ENCODE peak calls at places on chromosomes 11 and 22, in nine cellular contexts. One of them, this sample, is unnamed.

GRCh38 chr22:25232301-25232700 is 12.9 kb downstream of the CRYBB2 start:
- DNase-seq in neural progenitor cell: no peak
- DNase-seq in OCI-LY7: no peak
- DNase-seq in GM23248: peak
- DNase-seq in HCT116: no peak
- DNase-seq in GM23338: no peak
- DNase-seq in hepatocyte: no peak
- DNase-seq in SK-N-SH: no peak
- DNase-seq in MM.1S: no peak
- DNase-seq in this sample: no peak

GRCh38 chr11:46920709-46921108 is 2.4 kb upstream of the LRP4 start:
- DNase-seq in SK-N-SH: no peak
- DNase-seq in GM23338: no peak
- DNase-seq in MM.1S: no peak
- DNase-seq in GM23248: peak
- DNase-seq in OCI-LY7: no peak
- DNase-seq in HCT116: no peak
- DNase-seq in hepatocyte: peak
- DNase-seq in neural progenitor cell: no peak
- DNase-seq in this sample: peak

GRCh38 chr11:65851083-65851579 is 6.8 kb downstream of the CFL1 start:
- DNase-seq in GM23248: no peak
- DNase-seq in SK-N-SH: peak
- DNase-seq in OCI-LY7: no peak
- DNase-seq in neural progenitor cell: peak
- DNase-seq in HCT116: no peak
- DNase-seq in MM.1S: no peak
- DNase-seq in GM23338: peak
- DNase-seq in hepatocyte: peak
- DNase-seq in this sample: peak

GRCh38 chr11:45025716-45026492 is 75.2 kb upstream of the TP53I11 start:
- DNase-seq in MM.1S: no peak
- DNase-seq in SK-N-SH: peak
- DNase-seq in GM23338: peak
- DNase-seq in OCI-LY7: peak
- DNase-seq in GM23248: no peak
- DNase-seq in HCT116: no peak
- DNase-seq in neural progenitor cell: no peak
- DNase-seq in hepatocyte: no peak
- DNase-seq in this sample: no peak

GRCh38 chr22:40463017-40463631 is 92.7 kb downstream of the SGSM3 start:
- DNase-seq in HCT116: no peak
- DNase-seq in GM23338: no peak
- DNase-seq in hepatocyte: no peak
- DNase-seq in MM.1S: no peak
- DNase-seq in OCI-LY7: peak
- DNase-seq in GM23248: no peak
- DNase-seq in SK-N-SH: no peak
- DNase-seq in neural progenitor cell: no peak
- DNase-seq in this sample: no peak

GRCh38 chr11:2890466-2891241 is 5.1 kb upstream of the CDKN1C start:
- DNase-seq in GM23248: no peak
- DNase-seq in neural progenitor cell: peak
- DNase-seq in SK-N-SH: no peak
- DNase-seq in MM.1S: no peak
- DNase-seq in GM23338: no peak
- DNase-seq in OCI-LY7: no peak
- DNase-seq in hepatocyte: peak
- DNase-seq in HCT116: no peak
- DNase-seq in this sample: peak

GRCh38 chr11:12189543-12190235 is 79.3 kb downstream of the MICAL2 start:
- DNase-seq in HCT116: no peak
- DNase-seq in SK-N-SH: no peak
- DNase-seq in MM.1S: no peak
- DNase-seq in OCI-LY7: no peak
- DNase-seq in neural progenitor cell: no peak
- DNase-seq in hepatocyte: no peak
- DNase-seq in GM23248: no peak
- DNase-seq in GM23338: no peak
- DNase-seq in this sample: no peak

GRCh38 chr11:110053848-110054414 is 39.3 kb upstream of the ZC3H12C start:
- DNase-seq in GM23248: no peak
- DNase-seq in HCT116: no peak
- DNase-seq in neural progenitor cell: no peak
- DNase-seq in hepatocyte: no peak
- DNase-seq in GM23338: peak
- DNase-seq in OCI-LY7: peak
- DNase-seq in SK-N-SH: no peak
- DNase-seq in MM.1S: no peak
- DNase-seq in this sample: no peak

DNA sequence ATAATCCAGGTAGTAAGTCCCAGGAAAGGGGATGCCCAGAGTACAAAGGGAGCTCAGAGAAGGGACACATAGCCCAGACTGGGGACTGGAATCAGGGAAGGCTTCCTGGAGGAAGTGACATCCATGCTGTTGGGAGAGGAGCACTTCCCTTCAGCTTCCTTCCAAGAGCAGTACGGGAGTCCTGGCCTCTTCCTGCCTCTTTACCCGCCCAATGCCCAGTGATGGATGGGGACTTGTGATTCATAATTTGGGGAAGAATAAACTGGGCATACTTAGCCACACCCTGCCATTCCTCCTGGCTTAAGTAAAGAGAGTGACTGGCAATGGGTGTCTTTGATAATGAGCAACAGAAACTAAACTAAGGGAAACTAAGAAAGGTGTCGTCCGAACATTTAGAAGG is 11.5 kb downstream of the C11orf91 start:
- DNase-seq in GM23338: no peak
- DNase-seq in GM23248: peak
- DNase-seq in neural progenitor cell: no peak
- DNase-seq in MM.1S: no peak
- DNase-seq in OCI-LY7: no peak
- DNase-seq in hepatocyte: no peak
- DNase-seq in SK-N-SH: no peak
- DNase-seq in HCT116: no peak
- DNase-seq in this sample: peak
- TF ChIP-seq EZH2phosphoT487 in GM23338: no peak
- TF ChIP-seq EZH2phosphoT487 in GM23248: no peak
- TF ChIP-seq EZH2phosphoT487 in neural progenitor cell: no peak
- TF ChIP-seq EZH2phosphoT487 in MM.1S: no peak
- TF ChIP-seq EZH2phosphoT487 in OCI-LY7: no peak
- TF ChIP-seq EZH2phosphoT487 in hepatocyte: no peak
- TF ChIP-seq EZH2phosphoT487 in SK-N-SH: no peak
- TF ChIP-seq EZH2phosphoT487 in HCT116: no peak
- TF ChIP-seq EZH2phosphoT487 in this sample: no peak

GRCh38 chr11:60169264-60169915 is 13.5 kb downstream of the MS4A6A start:
- DNase-seq in HCT116: peak
- DNase-seq in neural progenitor cell: peak
- DNase-seq in MM.1S: peak
- DNase-seq in GM23248: peak
- DNase-seq in SK-N-SH: no peak
- DNase-seq in GM23338: peak
- DNase-seq in OCI-LY7: peak
- DNase-seq in hepatocyte: no peak
- DNase-seq in this sample: peak

GRCh38 chr11:60168306-60168705 is 14.6 kb downstream of the MS4A6A start:
- DNase-seq in OCI-LY7: no peak
- DNase-seq in MM.1S: no peak
- DNase-seq in SK-N-SH: no peak
- DNase-seq in hepatocyte: no peak
- DNase-seq in GM23248: no peak
- DNase-seq in HCT116: no peak
- DNase-seq in GM23338: no peak
- DNase-seq in neural progenitor cell: no peak
- DNase-seq in this sample: peak

GRCh38 chr11:60164550-60165075 is 18.3 kb downstream of the MS4A6A start:
- DNase-seq in MM.1S: no peak
- DNase-seq in OCI-LY7: no peak
- DNase-seq in HCT116: no peak
- DNase-seq in hepatocyte: no peak
- DNase-seq in neural progenitor cell: no peak
- DNase-seq in SK-N-SH: no peak
- DNase-seq in GM23248: no peak
- DNase-seq in GM23338: no peak
- DNase-seq in this sample: peak

GRCh38 chr11:60165538-60165937 is 17.3 kb downstream of the MS4A6A start:
- DNase-seq in OCI-LY7: no peak
- DNase-seq in MM.1S: no peak
- DNase-seq in hepatocyte: no peak
- DNase-seq in GM23248: no peak
- DNase-seq in SK-N-SH: no peak
- DNase-seq in neural progenitor cell: no peak
- DNase-seq in HCT116: no peak
- DNase-seq in GM23338: no peak
- DNase-seq in this sample: peak

GRCh38 chr11:60165946-60166345 is 16.9 kb downstream of the MS4A6A start:
- DNase-seq in neural progenitor cell: no peak
- DNase-seq in SK-N-SH: no peak
- DNase-seq in hepatocyte: no peak
- DNase-seq in HCT116: no peak
- DNase-seq in GM23248: no peak
- DNase-seq in OCI-LY7: no peak
- DNase-seq in GM23338: no peak
- DNase-seq in MM.1S: no peak
- DNase-seq in this sample: peak
- TF ChIP-seq EZH2phosphoT487 in neural progenitor cell: no peak
- TF ChIP-seq EZH2phosphoT487 in SK-N-SH: no peak
- TF ChIP-seq EZH2phosphoT487 in hepatocyte: no peak
- TF ChIP-seq EZH2phosphoT487 in HCT116: no peak
- TF ChIP-seq EZH2phosphoT487 in GM23248: no peak
- TF ChIP-seq EZH2phosphoT487 in OCI-LY7: no peak
- TF ChIP-seq EZH2phosphoT487 in GM23338: no peak
- TF ChIP-seq EZH2phosphoT487 in MM.1S: no peak
- TF ChIP-seq EZH2phosphoT487 in this sample: no peak

GRCh38 chr11:125073616-125074483 is 10.7 kb downstream of the SLC37A2 start:
- DNase-seq in OCI-LY7: peak
- DNase-seq in GM23338: no peak
- DNase-seq in MM.1S: no peak
- DNase-seq in GM23248: no peak
- DNase-seq in SK-N-SH: no peak
- DNase-seq in HCT116: no peak
- DNase-seq in hepatocyte: no peak
- DNase-seq in neural progenitor cell: no peak
- DNase-seq in this sample: no peak

GRCh38 chr11:125075900-125076317 is 12.8 kb downstream of the SLC37A2 start:
- DNase-seq in SK-N-SH: no peak
- DNase-seq in hepatocyte: no peak
- DNase-seq in MM.1S: no peak
- DNase-seq in GM23338: no peak
- DNase-seq in OCI-LY7: no peak
- DNase-seq in HCT116: no peak
- DNase-seq in GM23248: peak
- DNase-seq in neural progenitor cell: no peak
- DNase-seq in this sample: peak

GRCh38 chr11:125072961-125073590 is 10.0 kb downstream of the SLC37A2 start:
- DNase-seq in HCT116: no peak
- DNase-seq in GM23338: no peak
- DNase-seq in SK-N-SH: no peak
- DNase-seq in neural progenitor cell: no peak
- DNase-seq in OCI-LY7: no peak
- DNase-seq in hepatocyte: no peak
- DNase-seq in MM.1S: no peak
- DNase-seq in GM23248: no peak
- DNase-seq in this sample: no peak

GRCh38 chr11:125075242-125075625 is 12.1 kb downstream of the SLC37A2 start:
- DNase-seq in MM.1S: no peak
- DNase-seq in neural progenitor cell: no peak
- DNase-seq in GM23248: no peak
- DNase-seq in GM23338: no peak
- DNase-seq in OCI-LY7: no peak
- DNase-seq in hepatocyte: no peak
- DNase-seq in HCT116: no peak
- DNase-seq in SK-N-SH: no peak
- DNase-seq in this sample: no peak

GRCh38 chr11:125074511-125075241 is 11.6 kb downstream of the SLC37A2 start:
- DNase-seq in OCI-LY7: no peak
- DNase-seq in hepatocyte: peak
- DNase-seq in GM23338: no peak
- DNase-seq in neural progenitor cell: no peak
- DNase-seq in GM23248: no peak
- DNase-seq in HCT116: no peak
- DNase-seq in SK-N-SH: peak
- DNase-seq in MM.1S: no peak
- DNase-seq in this sample: no peak
- TF ChIP-seq EZH2phosphoT487 in OCI-LY7: no peak
- TF ChIP-seq EZH2phosphoT487 in hepatocyte: no peak
- TF ChIP-seq EZH2phosphoT487 in GM23338: no peak
- TF ChIP-seq EZH2phosphoT487 in neural progenitor cell: no peak
- TF ChIP-seq EZH2phosphoT487 in GM23248: no peak
- TF ChIP-seq EZH2phosphoT487 in HCT116: no peak
- TF ChIP-seq EZH2phosphoT487 in SK-N-SH: no peak
- TF ChIP-seq EZH2phosphoT487 in MM.1S: no peak
- TF ChIP-seq EZH2phosphoT487 in this sample: no peak

DNA sequence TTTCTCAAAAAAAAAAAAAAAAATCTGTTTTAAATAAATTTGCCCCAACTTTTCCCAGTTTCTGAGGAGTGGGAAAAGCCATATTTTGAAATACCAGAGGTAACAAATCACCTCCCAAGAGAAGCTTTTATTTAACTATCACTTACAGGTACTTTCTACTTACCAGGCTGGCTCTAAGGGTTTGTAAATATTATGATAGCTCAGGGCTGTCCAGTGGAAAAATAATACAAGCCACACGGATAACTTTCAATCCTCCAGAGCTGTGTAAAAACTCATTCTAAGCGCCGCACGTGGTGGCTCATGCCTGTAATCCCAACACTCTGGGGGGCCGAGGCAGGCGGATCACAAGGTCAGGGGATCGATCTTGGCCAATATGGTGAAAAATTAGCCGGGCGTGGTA is 5.6 kb upstream of the SEC14L4 start:
- DNase-seq in MM.1S: no peak
- DNase-seq in neural progenitor cell: no peak
- DNase-seq in GM23338: no peak
- DNase-seq in GM23248: no peak
- DNase-seq in OCI-LY7: no peak
- DNase-seq in HCT116: no peak
- DNase-seq in SK-N-SH: no peak
- DNase-seq in hepatocyte: no peak
- DNase-seq in this sample: no peak
- TF ChIP-seq EZH2phosphoT487 in MM.1S: no peak
- TF ChIP-seq EZH2phosphoT487 in neural progenitor cell: no peak
- TF ChIP-seq EZH2phosphoT487 in GM23338: no peak
- TF ChIP-seq EZH2phosphoT487 in GM23248: no peak
- TF ChIP-seq EZH2phosphoT487 in OCI-LY7: no peak
- TF ChIP-seq EZH2phosphoT487 in HCT116: no peak
- TF ChIP-seq EZH2phosphoT487 in SK-N-SH: no peak
- TF ChIP-seq EZH2phosphoT487 in hepatocyte: no peak
- TF ChIP-seq EZH2phosphoT487 in this sample: no peak

GRCh38 chr11:64531906-64532312 is 59.1 kb upstream of the SLC22A12 start:
- DNase-seq in hepatocyte: no peak
- DNase-seq in HCT116: no peak
- DNase-seq in GM23338: no peak
- DNase-seq in SK-N-SH: no peak
- DNase-seq in OCI-LY7: no peak
- DNase-seq in MM.1S: no peak
- DNase-seq in neural progenitor cell: no peak
- DNase-seq in GM23248: no peak
- DNase-seq in this sample: no peak
- TF ChIP-seq EZH2phosphoT487 in hepatocyte: no peak
- TF ChIP-seq EZH2phosphoT487 in HCT116: no peak
- TF ChIP-seq EZH2phosphoT487 in GM23338: no peak
- TF ChIP-seq EZH2phosphoT487 in SK-N-SH: no peak
- TF ChIP-seq EZH2phosphoT487 in OCI-LY7: no peak
- TF ChIP-seq EZH2phosphoT487 in MM.1S: no peak
- TF ChIP-seq EZH2phosphoT487 in neural progenitor cell: no peak
- TF ChIP-seq EZH2phosphoT487 in GM23248: no peak
- TF ChIP-seq EZH2phosphoT487 in this sample: no peak